ENCODE peak calls at places on chromosomes 2 and 18, in five cellular contexts. T is activated T-cell treated with anti-CD3 and anti-CD28 coated beads for 1 hour, U is NCI-H510A, A is IMR-90, H is iPS DF 6.9. O is an unnamed sample.
A peak's percentile ranks its signal among the peaks of the same experiment; 100 is the strongest.

GRCh38 chr2:24363306-24363705 is 3.0 kb upstream of the ITSN2 start:
- DNase-seq in T (no peak), U (no peak), A (no peak), H (no peak), O (no peak)

GRCh38 chr2:12493031-12493513 is 223.7 kb upstream of the TRIB2 start:
- DNase-seq in T (no peak), U (no peak), A (peak; percentile 93), H (no peak), O (peak; percentile 8)

GRCh38 chr2:15673919-15674636 is 82.4 kb downstream of the DDX1 start:
- DNase-seq in T (no peak), U (no peak), A (peak; percentile 8), H (no peak), O (no peak)

GRCh38 chr2:148813603-148814065 is 61.4 kb upstream of the KIF5C start:
- DNase-seq in T (peak; percentile 35), U (no peak), A (no peak), H (peak; percentile 89), O (no peak)

GRCh38 chr2:43426305-43427031 is 169.4 kb downstream of the THADA start:
- DNase-seq in T (peak; percentile 17), U (no peak), A (peak; percentile 98), H (no peak), O (peak; percentile 86)

GRCh38 chr18:63161032-63161727 is 158.4 kb downstream of the BCL2 start:
- DNase-seq in T (no peak), U (no peak), A (no peak), H (no peak), O (no peak)

GRCh38 chr2:233346930-233347329 is 7.4 kb upstream of the DGKD start:
- DNase-seq in T (no peak), U (no peak), A (no peak), H (no peak), O (peak; percentile 89)

GRCh38 chr18:44601447-44601846 is 79.2 kb upstream of the SETBP1 start:
- DNase-seq in T (no peak), U (no peak), A (peak; percentile 41), H (no peak), O (no peak)

GRCh38 chr2:237550057-237550415 is 16.3 kb upstream of the PRLH start:
- DNase-seq in T (no peak), U (no peak), A (no peak), H (no peak), O (no peak)

GRCh38 chr2:12730265-12730664 is 13.5 kb downstream of the TRIB2 start:
- DNase-seq in T (no peak), U (no peak), A (no peak), H (no peak), O (no peak)

GRCh38 chr2:107811376-107811775 is 15.3 kb upstream of the RGPD4 start:
- DNase-seq in T (no peak), U (no peak), A (no peak), H (no peak), O (no peak)

GRCh38 chr2:121382744-121383143 is 97.7 kb upstream of the TFCP2L1 start:
- DNase-seq in T (no peak), U (no peak), A (no peak), H (no peak), O (peak; percentile 69)

GRCh38 chr2:45890819-45891218 is 239.3 kb downstream of the PRKCE start:
- DNase-seq in T (no peak), U (no peak), A (no peak), H (no peak), O (no peak)

GRCh38 chr18:6449213-6449612 is 34.5 kb upstream of the L3MBTL4 start:
- DNase-seq in T (no peak), U (no peak), A (no peak), H (no peak), O (no peak)

GRCh38 chr2:144467479-144468210 is 52.3 kb downstream of the ZEB2 start:
- DNase-seq in T (no peak), U (no peak), A (no peak), H (no peak), O (no peak)

GRCh38 chr18:41320090-41320489 is 634.9 kb upstream of the PIK3C3 start:
- DNase-seq in T (no peak), U (peak; percentile 29), A (no peak), H (no peak), O (no peak)

GRCh38 chr2:45293182-45293581 is 283.9 kb upstream of the SIX2 start:
- DNase-seq in T (no peak), U (no peak), A (peak; percentile 59), H (no peak), O (no peak)

GRCh38 chr2:49798570-49798969 is 644.3 kb upstream of the FSHR start:
- DNase-seq in T (no peak), U (no peak), A (no peak), H (no peak), O (no peak)

GRCh38 chr2:142879191-142879590 is 1.7 kb downstream of the KYNU start:
- DNase-seq in T (no peak), U (no peak), A (no peak), H (no peak), O (no peak)

GRCh38 chr2:62163106-62163831 is 32.6 kb upstream of the B3GNT2 start:
- DNase-seq in T (no peak), U (no peak), A (no peak), H (no peak), O (no peak)

GRCh38 chr2:150466770-150467640 is 20.5 kb downstream of the RND3 start:
- DNase-seq in T (no peak), U (no peak), A (peak; percentile 86), H (no peak), O (no peak)

GRCh38 chr2:208134928-208135586 is 5.4 kb upstream of the CRYGC start:
- DNase-seq in T (no peak), U (no peak), A (no peak), H (no peak), O (no peak)

GRCh38 chr18:13889661-13890060 is 25.7 kb downstream of the MC2R start:
- DNase-seq in T (no peak), U (no peak), A (no peak), H (no peak), O (no peak)

GRCh38 chr2:239267411-239267941 is 133.3 kb downstream of the HDAC4 start:
- DNase-seq in T (peak; percentile 82), U (no peak), A (peak; percentile 80), H (no peak), O (peak; percentile 77)

GRCh38 chr2:15158117-15158516 is 403.0 kb downstream of the NBAS start:
- DNase-seq in T (no peak), U (no peak), A (no peak), H (no peak), O (no peak)

GRCh38 chr2:106977707-106978106 is 91.7 kb upstream of the ST6GAL2 start:
- DNase-seq in T (no peak), U (no peak), A (peak; percentile 42), H (no peak), O (no peak)

GRCh38 chr2:43399515-43400245 is 173.3 kb upstream of the ZFP36L2 start:
- DNase-seq in T (no peak), U (no peak), A (peak; percentile 87), H (no peak), O (no peak)

GRCh38 chr2:18149660-18150246 is 271.3 kb downstream of the KCNS3 start:
- DNase-seq in T (no peak), U (peak; percentile 9), A (peak; percentile 63), H (no peak), O (peak; percentile 76)

GRCh38 chr18:37674570-37674969 is 109.0 kb upstream of the CELF4 start:
- DNase-seq in T (no peak), U (no peak), A (no peak), H (no peak), O (no peak)

GRCh38 chr2:127176371-127177311 is 43.5 kb downstream of the CYP27C1 start:
- DNase-seq in T (no peak), U (peak; percentile 16), A (peak; percentile 32), H (no peak), O (peak; percentile 42)

GRCh38 chr2:74747411-74748080 is 86.4 kb upstream of the HK2 start:
- DNase-seq in T (no peak), U (no peak), A (peak; percentile 87), H (no peak), O (no peak)